ENCODE peak calls at places on chromosomes 5 and 9, in seven cellular contexts. I is CD4-positive, alpha-beta T cell; S is A549; B is left ventricle myocardium inferior; Q is IMR-90; A is heart right ventricle; J is right lobe of liver. E is an unnamed sample. For H3K9me3, the result is how much of the 10 kb centered on the place peaks cover.

GRCh38 chr9:23635276-23635675 is 190.8 kb downstream of the ELAVL2 start:
- DNase-seq in J (no peak), A (no peak), I (no peak), B (no peak), S (no peak), Q (no peak), E (no peak)

GRCh38 chr5:176677209-176677931 is 30.1 kb downstream of the TSPAN17 start:
- DNase-seq in I (no peak), Q (no peak), S (no peak), A (peak), B (peak), J (no peak), E (no peak)

GRCh38 chr9:69824497-69825252 is 4.1 kb downstream of the CFAP95 start:
- DNase-seq in S (no peak), A (no peak), Q (no peak), J (no peak), B (no peak), I (no peak), E (no peak)

GRCh38 chr5:2441496-2442180 is 309.8 kb downstream of the IRX2 start:
- DNase-seq in I (no peak), A (no peak), Q (no peak), S (no peak), J (no peak), B (no peak), E (no peak)

GRCh38 chr5:114325552-114325951 is 36.3 kb upstream of the KCNN2 start:
- DNase-seq in J (no peak), S (no peak), Q (peak), I (no peak), B (peak), A (no peak), E (no peak)

GRCh38 chr5:62720036-62720441 is 141.4 kb downstream of the LRRC70 start:
- DNase-seq in S (peak), A (no peak), J (no peak), Q (peak), B (no peak), I (no peak), E (no peak)

GRCh38 chr5:149376104-149376503 is 3.0 kb downstream of the IL17B start:
- DNase-seq in B (no peak), Q (no peak), J (no peak), S (no peak), I (no peak), A (no peak), E (no peak)

GRCh38 chr9:12723409-12724028 is 30.3 kb downstream of the TYRP1 start:
- DNase-seq in J (no peak), Q (peak), B (no peak), I (no peak), A (no peak), S (no peak), E (no peak)

GRCh38 chr5:68464424-68464823 is 248.9 kb downstream of the PIK3R1 start:
- DNase-seq in J (no peak), Q (peak), I (no peak), S (no peak), B (no peak), A (no peak), E (no peak)

GRCh38 chr5:35001842-35002241 is 45.9 kb downstream of the AGXT2 start:
- DNase-seq in I (no peak), B (no peak), J (no peak), A (no peak), S (no peak), Q (no peak), E (no peak)

GRCh38 chr5:79795764-79796398 is 106.2 kb downstream of the CMYA5 start:
- DNase-seq in B (peak), A (peak), Q (no peak), I (no peak), S (no peak), J (peak), E (no peak)

GRCh38 chr5:58069846-58070245 is 390.0 kb downstream of the PLK2 start:
- DNase-seq in B (no peak), A (no peak), Q (no peak), S (no peak), I (no peak), J (no peak), E (no peak)

GRCh38 chr5:97764700-97765099 is 581.7 kb upstream of the RIOK2 start:
- DNase-seq in Q (peak), A (no peak), B (no peak), I (no peak), S (no peak), J (no peak), E (no peak)

GRCh38 chr5:133065482-133065881 is 13.7 kb downstream of the HSPA4 start:
- DNase-seq in I (no peak), J (no peak), Q (no peak), A (no peak), S (no peak), B (no peak), E (no peak)

GRCh38 chr9:21160178-21160577 is 6.3 kb downstream of the IFNA21 start:
- DNase-seq in B (no peak), J (no peak), A (no peak), S (no peak), I (no peak), Q (no peak), E (no peak)

GRCh38 chr9:129595323-129595741 is 25.6 kb downstream of the C9orf50 start:
- DNase-seq in Q (peak), J (no peak), B (no peak), A (no peak), S (no peak), I (no peak), E (no peak)

GRCh38 chr9:18739641-18740318 is 265.8 kb downstream of the ADAMTSL1 start:
- DNase-seq in A (no peak), Q (no peak), B (no peak), S (no peak), J (no peak), I (no peak), E (no peak)

GRCh38 chr9:123073991-123074422 is 40.5 kb downstream of the GPR21 start:
- DNase-seq in A (no peak), S (no peak), B (no peak), Q (peak), J (no peak), I (no peak), E (no peak)

GRCh38 chr5:179165421-179166170 is 105.4 kb downstream of the ZNF354C start:
- DNase-seq in B (no peak), Q (no peak), A (no peak), J (peak), S (no peak), I (no peak), E (peak)
- H3K9me3 ChIP-seq in B (under half), Q (under half), A (under half), J (under half), S (under half), I (under half), E (under half)

DNA sequence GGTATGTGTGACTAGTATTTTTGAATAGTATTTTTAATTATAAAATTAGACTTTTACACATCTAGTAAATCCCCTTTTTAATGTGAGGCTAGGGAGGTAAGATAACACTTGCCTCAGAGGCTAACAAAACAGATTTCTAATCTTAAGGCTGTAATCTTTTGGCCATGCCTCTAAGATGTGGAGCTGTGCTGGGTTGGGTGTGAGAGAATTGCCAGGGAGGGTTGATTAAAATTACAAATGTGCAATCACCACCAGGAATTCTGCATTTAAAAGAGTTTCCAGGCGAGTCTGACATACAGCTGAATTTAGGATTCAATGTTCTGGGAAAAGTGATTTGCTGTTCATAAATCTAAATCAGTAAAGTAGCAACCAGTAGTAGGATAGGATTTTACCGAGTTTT is 73.3 kb downstream of the NUDT12 start:
- DNase-seq in Q (no peak), I (no peak), J (no peak), A (no peak), S (no peak), B (no peak), E (no peak)
- H3K27ac ChIP-seq in Q (no peak), I (no peak), J (no peak), A (no peak), S (no peak), B (no peak), E (no peak)

GRCh38 chr9:76404401-76404800 is 10.2 kb upstream of the RFK start:
- DNase-seq in Q (no peak), S (no peak), B (no peak), I (no peak), A (no peak), J (no peak), E (no peak)
- TF ChIP-seq CTCF in Q (no peak), S (no peak), B (no peak), I (no peak), A (no peak), J (no peak), E (no peak)

GRCh38 chr9:101418518-101419111 is 17.0 kb downstream of the ALDOB start:
- DNase-seq in J (no peak), I (no peak), B (no peak), S (no peak), A (no peak), Q (peak), E (no peak)

GRCh38 chr9:101414839-101415238 is 16.2 kb downstream of the ZNF189 start:
- DNase-seq in Q (no peak), B (no peak), J (no peak), A (no peak), S (no peak), I (no peak), E (no peak)

GRCh38 chr9:101417389-101417788 is 18.2 kb downstream of the ALDOB start:
- DNase-seq in Q (no peak), S (no peak), I (no peak), B (no peak), A (no peak), J (no peak), E (no peak)

GRCh38 chr9:101417977-101418376 is 17.6 kb downstream of the ALDOB start:
- DNase-seq in A (no peak), I (no peak), J (no peak), S (no peak), B (no peak), Q (no peak), E (no peak)

GRCh38 chr9:101415578-101415977 is 16.9 kb downstream of the ZNF189 start:
- DNase-seq in A (no peak), J (no peak), B (no peak), S (no peak), I (no peak), Q (no peak), E (no peak)
- H3K9me3 ChIP-seq in A (under half), J (under half), B (half or more), S (half or more), I (half or more), Q (under half), E (half or more)

GRCh38 chr5:37772255-37772654 is 67.6 kb downstream of the GDNF start:
- DNase-seq in I (no peak), B (no peak), S (no peak), A (no peak), Q (no peak), J (no peak), E (no peak)

GRCh38 chr5:37774912-37775483 is 64.8 kb downstream of the GDNF start:
- DNase-seq in B (no peak), A (no peak), J (no peak), Q (peak), S (peak), I (no peak), E (no peak)

GRCh38 chr5:37777472-37778135 is 62.2 kb downstream of the GDNF start:
- DNase-seq in B (no peak), Q (peak), S (no peak), A (no peak), J (no peak), I (no peak), E (no peak)

GRCh38 chr5:37773809-37774208 is 66.0 kb downstream of the GDNF start:
- DNase-seq in J (no peak), S (no peak), A (no peak), B (no peak), Q (no peak), I (no peak), E (no peak)

GRCh38 chr5:37776826-37777225 is 63.0 kb downstream of the GDNF start:
- DNase-seq in A (no peak), J (no peak), S (no peak), I (no peak), Q (peak), B (no peak), E (no peak)
- H3K27ac ChIP-seq in A (no peak), J (no peak), S (no peak), I (no peak), Q (no peak), B (no peak), E (peak)

GRCh38 chr5:111697881-111698757 is 58.9 kb downstream of the NREP start:
- DNase-seq in B (no peak), I (no peak), S (no peak), Q (peak), J (no peak), A (no peak), E (no peak)
- TF ChIP-seq CTCF in B (peak), I (no peak), S (no peak), Q (peak), J (peak), A (peak), E (no peak)

E was measured in spleen.